ENCODE peak calls at places on chromosomes 12 and 14, in ten cellular contexts. A is endodermal cell; H is heart right ventricle; D is HFF-Myc; T is IMR-90; R is CD4-positive, CD25-positive, alpha-beta regulatory T cell; L is BJ; S is effector memory CD4-positive, alpha-beta T cell; C is kidney; U is upper lobe of right lung. Z is an unnamed sample.

GRCh38 chr14:57834001-57834598 is 31.8 kb downstream of the SLC35F4 start:
- DNase-seq in C (no peak), S (no peak), L (no peak), H (no peak), T (no peak), U (no peak), D (no peak), A (no peak), R (no peak), Z (no peak)

GRCh38 chr12:3683670-3684069 is 69.2 kb downstream of the CRACR2A start:
- DNase-seq in H (no peak), U (no peak), R (no peak), C (no peak), D (no peak), T (peak), S (no peak), L (no peak), A (no peak), Z (no peak)

GRCh38 chr14:101229666-101230065 is 326.1 kb upstream of the RTL1 start:
- DNase-seq in C (peak), T (no peak), R (no peak), S (no peak), L (no peak), U (no peak), H (no peak), A (peak), D (no peak), Z (no peak)

GRCh38 chr14:99758915-99759545 is 34.2 kb upstream of the EML1 start:
- DNase-seq in L (no peak), S (no peak), D (no peak), U (peak), T (no peak), C (peak), A (no peak), R (no peak), H (no peak), Z (no peak)

GRCh38 chr14:100665518-100666032 is 61.1 kb upstream of the DLK1 start:
- DNase-seq in U (no peak), L (no peak), R (no peak), T (no peak), H (no peak), C (peak), S (no peak), D (no peak), A (peak), Z (no peak)

GRCh38 chr14:104889374-104889755 is 24.3 kb downstream of the CEP170B start:
- DNase-seq in L (no peak), C (peak), H (no peak), D (no peak), T (no peak), A (peak), R (no peak), S (no peak), U (peak), Z (no peak)

GRCh38 chr14:102568115-102568614 is 24.3 kb upstream of the RCOR1 start:
- DNase-seq in T (no peak), H (no peak), D (no peak), R (peak), U (no peak), S (no peak), L (no peak), C (no peak), A (peak), Z (no peak)

GRCh38 chr12:42823679-42824078 is 234.1 kb upstream of the PRICKLE1 start:
- DNase-seq in A (no peak), S (no peak), D (no peak), U (no peak), C (no peak), L (no peak), T (no peak), R (no peak), H (no peak), Z (no peak)

GRCh38 chr12:32102234-32102633 is 4.4 kb upstream of the BICD1 start:
- DNase-seq in H (no peak), L (no peak), S (no peak), R (no peak), A (no peak), U (no peak), C (no peak), T (no peak), D (no peak), Z (no peak)

GRCh38 chr12:25771062-25771461 is 187.4 kb upstream of the RASSF8 start:
- DNase-seq in H (no peak), R (no peak), T (peak), L (no peak), A (no peak), D (no peak), C (no peak), S (no peak), U (no peak), Z (no peak)

GRCh38 chr12:100489326-100489725 is 15.7 kb downstream of the NR1H4 start:
- DNase-seq in S (no peak), R (no peak), A (no peak), T (no peak), D (no peak), L (no peak), U (no peak), H (no peak), C (no peak), Z (no peak)

GRCh38 chr12:109686523-109686922 is 27.1 kb upstream of the FAM222A start:
- DNase-seq in A (no peak), S (no peak), L (no peak), D (no peak), U (no peak), R (no peak), T (no peak), H (no peak), C (peak), Z (no peak)

GRCh38 chr12:129393357-129393937 is 510.4 kb downstream of the TMEM132D start:
- DNase-seq in T (no peak), R (no peak), S (no peak), C (no peak), H (no peak), L (no peak), D (no peak), U (no peak), A (no peak), Z (no peak)

GRCh38 chr12:107632246-107632645 is 53.4 kb upstream of the PWP1 start:
- DNase-seq in U (no peak), T (no peak), H (no peak), C (no peak), L (no peak), R (no peak), A (no peak), S (no peak), D (no peak), Z (no peak)

GRCh38 chr14:70828188-70828587 is 18.9 kb upstream of the MAP3K9 start:
- DNase-seq in U (no peak), D (no peak), R (no peak), C (no peak), L (no peak), T (no peak), H (no peak), S (no peak), A (no peak), Z (no peak)

GRCh38 chr14:61098711-61099110 is 117.7 kb downstream of the SLC38A6 start:
- DNase-seq in T (no peak), U (no peak), S (no peak), C (no peak), H (no peak), D (no peak), R (no peak), L (no peak), A (no peak), Z (no peak)

GRCh38 chr14:102262894-102263462 is 42.0 kb downstream of the MOK start:
- DNase-seq in S (no peak), C (no peak), L (no peak), H (no peak), T (peak), A (peak), R (no peak), D (no peak), U (no peak), Z (no peak)

GRCh38 chr14:101851716-101852395 is 90.3 kb downstream of the PPP2R5C start:
- DNase-seq in R (no peak), C (no peak), L (no peak), T (no peak), D (no peak), U (no peak), H (no peak), A (no peak), S (no peak), Z (no peak)

GRCh38 chr12:76901628-76902386 is 23.0 kb upstream of the CSRP2 start:
- DNase-seq in L (no peak), A (no peak), R (no peak), C (no peak), H (no peak), S (no peak), T (no peak), U (no peak), D (no peak), Z (no peak)

GRCh38 chr12:3538691-3539030 is 47.7 kb downstream of the PRMT8 start:
- DNase-seq in C (no peak), H (no peak), L (no peak), T (no peak), D (no peak), A (peak), R (no peak), U (no peak), S (no peak), Z (no peak)

GRCh38 chr12:113049976-113050742 is 6.4 kb upstream of the DTX1 start:
- DNase-seq in U (peak), S (no peak), H (no peak), A (peak), L (no peak), T (no peak), D (no peak), C (peak), R (no peak), Z (no peak)

GRCh38 chr12:89529738-89530137 is 3.9 kb upstream of the POC1B start:
- DNase-seq in R (peak), S (no peak), L (no peak), H (no peak), C (no peak), A (no peak), D (no peak), T (peak), U (no peak), Z (no peak)

GRCh38 chr12:91394903-91395302 is 212.3 kb upstream of the DCN start:
- DNase-seq in U (no peak), D (no peak), H (no peak), L (no peak), C (no peak), T (no peak), R (no peak), S (no peak), A (no peak), Z (no peak)

GRCh38 chr14:23306113-23306411 is 571 bp upstream of the BCL2L2 start:
- DNase-seq in A (no peak), D (no peak), S (no peak), C (no peak), T (no peak), U (no peak), L (no peak), H (no peak), R (no peak), Z (no peak)

GRCh38 chr14:74510955-74511354 is 17.4 kb downstream of the ISCA2 start:
- DNase-seq in U (peak), H (no peak), L (no peak), C (peak), T (peak), R (no peak), D (no peak), A (peak), S (no peak), Z (no peak)

GRCh38 chr12:108642269-108642870 is 8.7 kb upstream of the SELPLG start:
- DNase-seq in A (peak), U (no peak), T (no peak), S (no peak), C (no peak), D (no peak), L (no peak), R (no peak), H (no peak), Z (no peak)

GRCh38 chr12:120089796-120090195 is 26.8 kb downstream of the RAB35 start:
- DNase-seq in A (no peak), S (no peak), C (no peak), U (no peak), T (no peak), L (no peak), H (no peak), D (no peak), R (no peak), Z (no peak)

GRCh38 chr12:92971869-92972524 is 42.9 kb upstream of the EEA1 start:
- DNase-seq in R (no peak), D (no peak), S (no peak), C (no peak), U (no peak), H (no peak), T (peak), A (no peak), L (peak), Z (no peak)

GRCh38 chr12:109139791-109140190 is 23.4 kb downstream of the ACACB start:
- DNase-seq in R (no peak), U (no peak), H (no peak), L (no peak), S (no peak), A (no peak), D (no peak), T (no peak), C (no peak), Z (no peak)

GRCh38 chr14:102991376-102991775 is 66.0 kb downstream of the CDC42BPB start:
- DNase-seq in T (peak), D (no peak), S (no peak), A (no peak), C (no peak), L (no peak), H (no peak), U (no peak), R (no peak), Z (no peak)

GRCh38 chr12:51000245-51000644 is 25.9 kb downstream of the SLC11A2 start:
- DNase-seq in L (peak), S (no peak), H (no peak), R (no peak), U (no peak), A (no peak), C (no peak), T (peak), D (no peak), Z (no peak)

DNA sequence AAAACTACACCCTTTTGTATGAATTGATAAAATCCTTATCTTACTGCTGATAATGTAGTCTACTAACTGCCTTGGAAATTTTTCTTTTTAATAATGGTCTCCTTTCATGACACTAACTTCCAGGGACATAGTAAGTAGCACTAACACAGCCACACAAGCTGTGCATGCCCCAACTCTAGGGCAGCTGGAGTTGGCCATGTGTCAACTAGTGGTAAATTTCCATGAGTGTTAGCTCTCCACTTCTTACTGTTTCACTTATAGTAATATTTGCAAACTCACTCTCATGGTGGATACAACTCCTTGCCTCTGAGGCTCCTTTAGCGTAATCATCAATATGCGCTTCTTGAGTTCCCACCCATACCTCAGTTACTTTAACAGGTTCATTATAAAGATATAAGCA is 38.0 kb downstream of the LGR5 start:
- DNase-seq in R (no peak), S (no peak), T (no peak), U (no peak), C (no peak), A (no peak), H (no peak), L (no peak), D (no peak), Z (no peak)
- H3K4me3 ChIP-seq in R (no peak), S (no peak), T (no peak), U (no peak), C (no peak), A (no peak), H (no peak), L (no peak), D (no peak), Z (no peak)

GRCh38 chr12:48651681-48652080 is 30.4 kb downstream of the KANSL2 start:
- DNase-seq in R (no peak), D (no peak), U (no peak), S (no peak), L (no peak), H (no peak), T (no peak), A (no peak), C (no peak), Z (no peak)
- H3K4me3 ChIP-seq in R (no peak), D (no peak), U (no peak), S (no peak), L (no peak), H (no peak), T (no peak), A (no peak), C (no peak), Z (no peak)

DNA sequence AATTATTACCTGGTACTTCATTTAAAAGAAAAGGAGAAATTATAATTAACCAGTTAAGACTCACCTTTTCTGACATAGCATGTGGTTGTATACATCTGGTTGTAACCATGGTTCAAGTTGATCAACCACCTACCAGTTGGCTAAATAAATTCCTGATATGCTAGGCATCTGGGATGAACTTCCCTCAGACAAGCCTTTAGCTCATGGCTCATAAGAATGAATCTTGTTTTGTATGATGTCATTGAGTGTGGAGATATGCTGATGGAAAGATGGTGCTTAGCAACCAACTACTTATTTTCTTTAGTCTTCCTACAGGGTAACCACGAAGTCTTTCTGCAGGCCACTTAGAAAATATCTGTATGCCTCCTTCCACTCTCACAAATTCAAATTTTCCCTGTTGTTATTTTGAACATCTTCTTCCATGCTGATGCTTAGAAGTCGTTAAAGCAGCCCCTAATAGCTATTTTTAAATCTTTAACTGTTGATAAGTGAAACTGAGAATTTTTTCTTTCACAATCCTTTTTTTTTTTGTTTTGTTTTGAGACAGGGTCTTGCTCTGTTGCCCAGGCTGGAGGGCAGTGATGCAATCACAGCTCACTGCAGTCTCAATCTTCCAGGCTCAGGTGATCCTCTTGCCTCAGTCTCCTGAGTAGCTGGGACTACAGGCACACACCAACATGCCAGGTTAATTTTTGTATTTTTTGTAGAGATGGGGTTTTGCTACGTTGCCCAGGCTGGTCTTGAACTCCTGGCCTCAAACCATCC is 51.9 kb upstream of the PTHLH start:
- DNase-seq in S (no peak), R (no peak), D (no peak), A (no peak), T (peak), H (no peak), U (no peak), L (peak), C (no peak), Z (no peak)
- H3K4me3 ChIP-seq in S (no peak), R (no peak), D (no peak), A (no peak), T (no peak), H (no peak), U (no peak), L (no peak), C (no peak), Z (no peak)

GRCh38 chr12:27624586-27624985 is 71.7 kb upstream of the REP15 start:
- DNase-seq in D (no peak), T (no peak), L (no peak), S (no peak), U (no peak), R (no peak), A (no peak), C (no peak), H (no peak), Z (no peak)

GRCh38 chr12:27626239-27626638 is 70.0 kb upstream of the REP15 start:
- DNase-seq in L (no peak), H (no peak), C (no peak), A (peak), T (no peak), D (no peak), S (no peak), U (no peak), R (no peak), Z (no peak)

GRCh38 chr12:27622436-27623185 is 73.6 kb upstream of the REP15 start:
- DNase-seq in A (no peak), R (no peak), S (no peak), L (no peak), T (peak), U (no peak), H (no peak), C (no peak), D (no peak), Z (no peak)

GRCh38 chr12:27620121-27620520 is 76.1 kb upstream of the REP15 start:
- DNase-seq in D (no peak), A (no peak), L (no peak), C (no peak), T (no peak), S (no peak), H (no peak), R (no peak), U (no peak), Z (no peak)

GRCh38 chr12:27623645-27624044 is 72.6 kb upstream of the REP15 start:
- DNase-seq in L (no peak), A (no peak), H (no peak), S (no peak), C (no peak), T (peak), U (no peak), R (no peak), D (no peak), Z (no peak)
- H3K4me3 ChIP-seq in L (no peak), A (no peak), H (no peak), S (no peak), C (no peak), T (no peak), U (no peak), R (no peak), D (no peak), Z (no peak)

GRCh38 chr12:2288001-2288400 is 235.2 kb downstream of the CACNA1C start:
- DNase-seq in A (peak), U (peak), S (no peak), C (no peak), D (no peak), L (no peak), R (no peak), T (peak), H (no peak), Z (no peak)
- H3K4me3 ChIP-seq in A (no peak), U (no peak), S (no peak), C (no peak), D (no peak), L (no peak), R (no peak), T (no peak), H (no peak), Z (no peak)

GRCh38 chr12:39610626-39611025 is 9.0 kb downstream of the ABCD2 start:
- DNase-seq in H (no peak), A (no peak), T (no peak), D (no peak), R (no peak), L (no peak), S (no peak), C (no peak), U (no peak), Z (no peak)

GRCh38 chr12:39616251-39616650 is 3.4 kb downstream of the ABCD2 start:
- DNase-seq in R (no peak), S (no peak), H (no peak), L (no peak), C (no peak), T (no peak), D (no peak), A (no peak), U (no peak), Z (no peak)

GRCh38 chr12:39611818-39612217 is 7.8 kb downstream of the ABCD2 start:
- DNase-seq in C (no peak), A (no peak), S (no peak), L (no peak), H (no peak), T (no peak), D (no peak), R (no peak), U (no peak), Z (no peak)

GRCh38 chr12:39612250-39612649 is 7.4 kb downstream of the ABCD2 start:
- DNase-seq in C (no peak), T (no peak), S (no peak), D (no peak), U (no peak), R (no peak), L (no peak), H (no peak), A (no peak), Z (no peak)

DNA sequence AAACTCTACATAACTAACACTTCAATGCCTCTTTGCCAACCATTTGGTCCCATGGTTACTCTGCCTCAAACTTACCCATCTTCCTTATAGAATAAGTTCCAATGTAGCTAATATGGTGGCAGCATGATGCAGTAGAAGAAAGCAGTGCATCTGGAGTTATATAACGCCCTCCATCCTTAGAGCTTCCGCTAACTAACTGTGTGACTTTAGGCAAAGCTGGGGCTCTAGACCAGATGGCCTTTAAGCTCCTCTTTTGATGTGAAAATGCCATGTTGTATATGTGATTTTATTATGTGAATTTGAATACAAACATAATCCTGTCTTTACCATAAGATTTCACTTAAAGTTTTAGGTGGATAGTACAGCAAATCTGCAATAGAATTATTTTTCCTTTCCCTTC is 6.1 kb downstream of the ABCD2 start:
- DNase-seq in A (no peak), H (no peak), L (no peak), D (no peak), R (no peak), S (no peak), C (no peak), T (no peak), U (no peak), Z (no peak)
- H3K4me3 ChIP-seq in A (no peak), H (no peak), L (no peak), D (no peak), R (peak), S (no peak), C (no peak), T (no peak), U (no peak), Z (no peak)

GRCh38 chr12:54377797-54378515 is 6.6 kb downstream of the ZNF385A start:
- DNase-seq in D (no peak), L (no peak), R (no peak), T (no peak), A (no peak), S (no peak), C (no peak), H (no peak), U (no peak), Z (no peak)
- H3K4me3 ChIP-seq in D (peak), L (no peak), R (no peak), T (no peak), A (peak), S (no peak), C (no peak), H (peak), U (peak), Z (no peak)

Z was measured in breast epithelium.